ENCODE peak calls at places on chromosomes 4 and X, in five cellular contexts. I is tibial artery; N is GM20000; X is activated CD8-positive, alpha-beta T cell treated with anti-CD3 and anti-CD28 coated beads for 36 hours; O is heart right ventricle. P is an unnamed sample.

GRCh38 chr4:150746156-150746555 is 164.2 kb downstream of the MAB21L2 start:
- DNase-seq in N (no peak), O (no peak), I (no peak), X (no peak), P (no peak)

GRCh38 chr4:3707423-3708102 is 58.6 kb upstream of the ADRA2C start:
- DNase-seq in I (peak), X (no peak), O (no peak), N (no peak), P (no peak)

GRCh38 chrX:11757729-11758399 is at the start of gene MSL3:
- DNase-seq in X (peak), I (peak), N (peak), O (peak), P (no peak)

GRCh38 chr4:185716008-185716976 is 95.7 kb downstream of the SORBS2 start:
- DNase-seq in N (no peak), X (no peak), I (no peak), O (no peak), P (no peak)

GRCh38 chrX:49165901-49166881 is 3.6 kb downstream of the MAGIX start:
- DNase-seq in X (peak), I (peak), O (peak), N (peak), P (no peak)

GRCh38 chrX:136822337-136823095 is 41.8 kb upstream of the ARHGEF6 start:
- DNase-seq in X (no peak), N (no peak), I (no peak), O (no peak), P (no peak)

GRCh38 chr4:19944806-19945205 is 306.9 kb upstream of the SLIT2 start:
- DNase-seq in I (no peak), X (no peak), N (no peak), O (no peak), P (no peak)

GRCh38 chr4:75598390-75598789 is 31.9 kb downstream of the CDKL2 start:
- DNase-seq in O (no peak), N (peak), X (no peak), I (no peak), P (no peak)

GRCh38 chr4:3517731-3518510 is 14.3 kb downstream of the LRPAP1 start:
- DNase-seq in O (no peak), I (peak), N (no peak), X (no peak), P (no peak)

GRCh38 chr4:54560513-54560912 is 97.2 kb upstream of the KIT start:
- DNase-seq in X (no peak), O (no peak), N (no peak), I (no peak), P (no peak)

GRCh38 chr4:123463869-123464268 is 67.3 kb downstream of the SPRY1 start:
- DNase-seq in N (no peak), O (no peak), X (no peak), I (no peak), P (no peak)

GRCh38 chr4:22071749-22072148 is 123.2 kb upstream of the KCNIP4 start:
- DNase-seq in I (no peak), O (no peak), X (peak), N (peak), P (no peak)

GRCh38 chrX:45715787-45716186 is 515.1 kb upstream of the DIPK2B start:
- DNase-seq in X (no peak), I (no peak), N (no peak), O (no peak), P (no peak)

GRCh38 chr4:150323551-150324325 is 245.5 kb downstream of the DCLK2 start:
- DNase-seq in X (no peak), N (no peak), I (no peak), O (no peak), P (no peak)

GRCh38 chr4:98481167-98481566 is 177.2 kb downstream of the TSPAN5 start:
- DNase-seq in X (no peak), I (no peak), N (no peak), O (no peak), P (no peak)

GRCh38 chrX:10636337-10636736 is 16.0 kb upstream of the MID1 start:
- DNase-seq in O (peak), I (no peak), X (no peak), N (no peak), P (no peak)
- TF ChIP-seq CTCF in O (peak), I (peak), X (no peak), N (no peak), P (peak)

GRCh38 chr4:188719794-188720193 is 580.6 kb downstream of the TRIML1 start:
- DNase-seq in X (no peak), I (no peak), N (no peak), O (no peak), P (no peak)
- TF ChIP-seq CTCF in X (no peak), I (no peak), N (no peak), O (no peak), P (no peak)

GRCh38 chr4:32417113-32417704 is 1697.0 kb downstream of the PCDH7 start:
- DNase-seq in X (no peak), O (no peak), I (no peak), N (no peak), P (no peak)
- TF ChIP-seq CTCF in X (no peak), O (no peak), I (no peak), N (no peak), P (no peak)

DNA sequence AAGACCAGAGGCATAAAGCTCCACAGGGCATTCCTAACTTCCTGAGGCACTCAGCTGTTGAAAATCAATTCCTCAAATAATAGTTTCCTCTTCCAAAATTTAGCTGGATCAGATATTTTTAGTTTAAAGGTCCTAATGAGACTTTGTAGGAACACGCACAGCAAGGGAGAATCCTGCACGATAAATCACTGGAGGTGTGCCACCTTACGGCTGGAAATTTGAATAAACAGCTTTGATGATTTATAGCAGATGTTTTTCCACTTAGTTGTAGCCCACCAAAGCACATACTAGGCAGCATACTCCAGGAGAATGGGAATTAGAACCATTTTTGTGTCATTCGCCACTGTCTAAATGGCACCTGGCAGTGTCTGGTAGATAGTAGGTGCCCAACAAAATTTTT is 504.1 kb upstream of the ZFP42 start:
- DNase-seq in N (no peak), X (no peak), I (no peak), O (no peak), P (no peak)
- TF ChIP-seq CTCF in N (no peak), X (no peak), I (no peak), O (no peak), P (no peak)

GRCh38 chrX:119429471-119429870 is 30.3 kb downstream of the SLC25A43 start:
- DNase-seq in I (no peak), O (no peak), N (no peak), X (no peak), P (no peak)
- TF ChIP-seq CTCF in I (no peak), O (no peak), N (no peak), X (no peak), P (no peak)

GRCh38 chrX:31280580-31280979 is 208.7 kb upstream of the FTHL17 start:
- DNase-seq in X (no peak), N (no peak), O (no peak), I (no peak), P (no peak)

DNA sequence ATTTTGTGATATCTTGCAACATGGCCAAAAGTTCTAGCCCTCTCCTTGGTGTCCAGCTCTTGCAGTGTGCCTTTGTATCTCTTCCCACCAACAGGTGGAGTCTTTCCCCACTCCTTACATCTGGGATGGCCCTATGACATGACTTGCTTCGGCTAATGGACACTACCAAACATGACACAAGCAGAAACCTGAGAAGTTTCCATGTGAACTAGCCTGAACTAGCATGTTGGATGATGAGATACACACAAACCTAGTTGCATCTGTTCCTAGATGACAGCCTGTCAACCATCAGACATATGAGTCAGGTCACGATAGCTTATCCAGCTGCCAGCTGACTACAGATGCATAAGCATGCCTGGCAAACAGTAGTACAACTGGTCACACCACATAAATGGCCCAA is 207.5 kb upstream of the FTHL17 start:
- DNase-seq in N (no peak), I (no peak), O (no peak), X (no peak), P (no peak)
- TF ChIP-seq CTCF in N (no peak), I (no peak), O (peak), X (no peak), P (no peak)

GRCh38 chrX:68822641-68823410 is 6.0 kb upstream of the EFNB1 start:
- DNase-seq in I (no peak), X (peak), O (no peak), N (no peak), P (no peak)
- TF ChIP-seq CTCF in I (peak), X (peak), O (peak), N (no peak), P (peak)

DNA sequence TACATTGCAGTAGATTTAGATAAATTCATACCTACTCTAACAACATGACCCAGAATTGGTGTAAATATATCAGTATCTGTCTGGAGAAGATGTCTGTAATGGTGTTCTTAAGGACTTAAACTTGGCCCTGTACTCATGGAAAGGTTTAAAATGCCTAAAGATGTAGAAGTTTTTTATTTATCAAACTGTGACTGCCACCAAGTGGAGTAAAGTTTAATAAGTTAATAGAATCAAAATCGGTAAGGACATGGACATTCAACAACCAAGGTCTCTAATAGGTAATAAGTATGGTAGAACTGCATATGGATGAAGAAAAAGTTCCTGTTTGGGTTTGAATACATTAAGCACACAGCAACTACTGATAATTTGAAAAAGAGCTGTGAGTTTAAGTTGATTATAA is 474.0 kb upstream of the NDST3 start:
- DNase-seq in I (no peak), N (no peak), O (no peak), X (no peak), P (no peak)
- TF ChIP-seq CTCF in I (no peak), N (no peak), O (peak), X (no peak), P (no peak)

GRCh38 chr4:127486248-127486647 is 146.5 kb upstream of the INTU start:
- DNase-seq in O (no peak), X (no peak), N (no peak), I (no peak), P (no peak)
- TF ChIP-seq CTCF in O (no peak), X (no peak), N (no peak), I (no peak), P (no peak)

DNA sequence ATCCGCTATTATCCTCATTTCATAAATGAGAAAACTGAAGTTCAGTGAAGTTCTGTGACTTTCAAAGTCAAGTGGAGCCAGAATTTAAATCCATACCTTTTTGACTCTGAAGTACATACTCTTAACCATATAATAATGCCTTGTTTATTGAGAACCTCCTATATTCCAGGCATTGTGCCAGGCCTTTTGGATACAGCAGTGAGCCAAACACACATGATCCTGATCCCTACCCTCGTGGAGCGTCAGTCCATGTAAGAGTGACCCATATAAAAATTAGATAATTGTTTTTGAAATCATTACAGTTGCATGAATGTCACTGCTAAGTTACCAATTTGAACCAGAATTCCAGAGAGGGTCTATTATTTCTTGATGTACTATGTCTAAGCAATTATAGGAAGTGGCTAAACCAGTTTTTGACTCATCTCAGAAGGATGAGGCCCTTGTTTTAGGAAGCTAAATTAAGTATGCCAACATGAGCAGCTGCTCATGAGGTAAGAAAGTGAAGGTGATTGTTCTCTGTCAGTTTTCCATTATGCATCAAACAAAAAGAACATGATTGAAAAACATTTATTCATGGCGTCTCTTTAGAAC is 289.5 kb downstream of the GLUD2 start:
- DNase-seq in O (no peak), N (no peak), X (no peak), I (no peak), P (no peak)
- TF ChIP-seq CTCF in O (no peak), N (no peak), X (no peak), I (no peak), P (no peak)

P was measured in GM12864.